ENCODE peak calls at places on chromosomes 16 and 17, in four cellular contexts. V is stimulated activated CD8-positive, alpha-beta memory T cell treated with anti-CD3 and anti-CD28 coated beads, Interleukin-7, amount 100 ng/mL, for 24 hours; Z is IMR-90; T is body of pancreas. L is an unnamed sample.

GRCh38 chr17:57622886-57623433 is 122.1 kb downstream of the CCDC182 start:
- DNase-seq in Z (peak; percentile 85), T (no peak), V (no peak), L (no peak)

GRCh38 chr17:58783380-58783779 is 27.7 kb downstream of the PPM1E start:
- DNase-seq in V (no peak), T (no peak), Z (no peak), L (no peak)

GRCh38 chr17:42642377-42642776 is 16.7 kb upstream of the TUBG2 start:
- DNase-seq in Z (no peak), T (no peak), V (no peak), L (no peak)

GRCh38 chr16:12091569-12092346 is 115.2 kb downstream of the SNX29 start:
- DNase-seq in T (no peak), V (no peak), Z (no peak), L (peak; percentile 37)

GRCh38 chr16:89827383-89828198 is 684 bp upstream of the SPIRE2 start:
- DNase-seq in Z (peak; percentile 62), V (no peak), T (peak; percentile 61), L (no peak)

GRCh38 chr16:4160663-4161436 is 44.6 kb upstream of the ADCY9 start:
- DNase-seq in T (no peak), Z (no peak), V (no peak), L (no peak)

GRCh38 chr16:82044585-82044911 is 9.5 kb downstream of the HSD17B2 start:
- DNase-seq in Z (no peak), T (no peak), V (no peak), L (no peak)

GRCh38 chr16:10822702-10823101 is 4.1 kb upstream of the TVP23A start:
- DNase-seq in T (no peak), V (no peak), Z (no peak), L (no peak)